ENCODE peak calls at places on chromosomes 11 and 22, in eight cellular contexts. One of them, this sample, is unnamed.

GRCh38 chr22:47164514-47165337 is 402.3 kb downstream of the TBC1D22A start:
- DNase-seq in HTR-8/SVneo: no peak
- DNase-seq in upper lobe of left lung: peak
- DNase-seq in head of caudate nucleus: no peak
- DNase-seq in HL-60: no peak
- DNase-seq in T-helper 2 cell: no peak
- DNase-seq in fibroblast of the conjunctiva: no peak
- DNase-seq in activated naive CD8-positive, alpha-beta T cell treated with anti-CD3 and anti-CD28 coated beads, Interleukin-2, amount 50 U/mL, for 24 hours: no peak
- DNase-seq in this sample: no peak

GRCh38 chr11:60078021-60078420 is 10.4 kb upstream of the MS4A2 start:
- DNase-seq in HTR-8/SVneo: no peak
- DNase-seq in upper lobe of left lung: no peak
- DNase-seq in head of caudate nucleus: no peak
- DNase-seq in HL-60: no peak
- DNase-seq in T-helper 2 cell: no peak
- DNase-seq in fibroblast of the conjunctiva: no peak
- DNase-seq in activated naive CD8-positive, alpha-beta T cell treated with anti-CD3 and anti-CD28 coated beads, Interleukin-2, amount 50 U/mL, for 24 hours: no peak
- DNase-seq in this sample: no peak

GRCh38 chr11:12114487-12115033 is 4.2 kb downstream of the MICAL2 start:
- DNase-seq in HTR-8/SVneo: no peak
- DNase-seq in upper lobe of left lung: no peak
- DNase-seq in head of caudate nucleus: no peak
- DNase-seq in HL-60: no peak
- DNase-seq in T-helper 2 cell: no peak
- DNase-seq in fibroblast of the conjunctiva: no peak
- DNase-seq in activated naive CD8-positive, alpha-beta T cell treated with anti-CD3 and anti-CD28 coated beads, Interleukin-2, amount 50 U/mL, for 24 hours: no peak
- DNase-seq in this sample: peak

GRCh38 chr22:28123989-28124766 is 205.1 kb upstream of the PITPNB start:
- DNase-seq in HTR-8/SVneo: no peak
- DNase-seq in upper lobe of left lung: no peak
- DNase-seq in head of caudate nucleus: no peak
- DNase-seq in HL-60: no peak
- DNase-seq in T-helper 2 cell: no peak
- DNase-seq in fibroblast of the conjunctiva: no peak
- DNase-seq in activated naive CD8-positive, alpha-beta T cell treated with anti-CD3 and anti-CD28 coated beads, Interleukin-2, amount 50 U/mL, for 24 hours: no peak
- DNase-seq in this sample: no peak

GRCh38 chr11:72776844-72777754 is 16.7 kb downstream of the STARD10 start:
- DNase-seq in HTR-8/SVneo: no peak
- DNase-seq in upper lobe of left lung: peak
- DNase-seq in head of caudate nucleus: peak
- DNase-seq in HL-60: no peak
- DNase-seq in T-helper 2 cell: no peak
- DNase-seq in fibroblast of the conjunctiva: no peak
- DNase-seq in activated naive CD8-positive, alpha-beta T cell treated with anti-CD3 and anti-CD28 coated beads, Interleukin-2, amount 50 U/mL, for 24 hours: no peak
- DNase-seq in this sample: no peak

GRCh38 chr22:38782402-38783094 is 11.4 kb downstream of the DNAL4 start:
- DNase-seq in HTR-8/SVneo: no peak
- DNase-seq in upper lobe of left lung: no peak
- DNase-seq in head of caudate nucleus: no peak
- DNase-seq in HL-60: peak
- DNase-seq in T-helper 2 cell: no peak
- DNase-seq in fibroblast of the conjunctiva: no peak
- DNase-seq in activated naive CD8-positive, alpha-beta T cell treated with anti-CD3 and anti-CD28 coated beads, Interleukin-2, amount 50 U/mL, for 24 hours: no peak
- DNase-seq in this sample: no peak

GRCh38 chr11:10453261-10453660 is 1.8 kb upstream of the AMPD3 start:
- DNase-seq in HTR-8/SVneo: no peak
- DNase-seq in upper lobe of left lung: no peak
- DNase-seq in head of caudate nucleus: no peak
- DNase-seq in HL-60: no peak
- DNase-seq in T-helper 2 cell: no peak
- DNase-seq in fibroblast of the conjunctiva: no peak
- DNase-seq in activated naive CD8-positive, alpha-beta T cell treated with anti-CD3 and anti-CD28 coated beads, Interleukin-2, amount 50 U/mL, for 24 hours: no peak
- DNase-seq in this sample: no peak

GRCh38 chr11:66988238-66988637 is 13.1 kb downstream of the C11orf86 start:
- DNase-seq in HTR-8/SVneo: no peak
- DNase-seq in upper lobe of left lung: no peak
- DNase-seq in head of caudate nucleus: no peak
- DNase-seq in HL-60: no peak
- DNase-seq in T-helper 2 cell: no peak
- DNase-seq in fibroblast of the conjunctiva: no peak
- DNase-seq in activated naive CD8-positive, alpha-beta T cell treated with anti-CD3 and anti-CD28 coated beads, Interleukin-2, amount 50 U/mL, for 24 hours: no peak
- DNase-seq in this sample: no peak

GRCh38 chr11:37259734-37260133 is 661.7 kb upstream of the RAG2 start:
- DNase-seq in HTR-8/SVneo: no peak
- DNase-seq in upper lobe of left lung: no peak
- DNase-seq in head of caudate nucleus: no peak
- DNase-seq in HL-60: no peak
- DNase-seq in T-helper 2 cell: no peak
- DNase-seq in fibroblast of the conjunctiva: no peak
- DNase-seq in activated naive CD8-positive, alpha-beta T cell treated with anti-CD3 and anti-CD28 coated beads, Interleukin-2, amount 50 U/mL, for 24 hours: no peak
- DNase-seq in this sample: no peak

GRCh38 chr11:117914398-117914761 is 14.8 kb downstream of the TMPRSS13 start:
- DNase-seq in HTR-8/SVneo: no peak
- DNase-seq in upper lobe of left lung: no peak
- DNase-seq in head of caudate nucleus: no peak
- DNase-seq in HL-60: no peak
- DNase-seq in T-helper 2 cell: no peak
- DNase-seq in fibroblast of the conjunctiva: no peak
- DNase-seq in activated naive CD8-positive, alpha-beta T cell treated with anti-CD3 and anti-CD28 coated beads, Interleukin-2, amount 50 U/mL, for 24 hours: no peak
- DNase-seq in this sample: no peak

GRCh38 chr11:16133867-16134266 is 222.5 kb downstream of the SOX6 start:
- DNase-seq in HTR-8/SVneo: no peak
- DNase-seq in upper lobe of left lung: no peak
- DNase-seq in head of caudate nucleus: no peak
- DNase-seq in HL-60: no peak
- DNase-seq in T-helper 2 cell: no peak
- DNase-seq in fibroblast of the conjunctiva: no peak
- DNase-seq in activated naive CD8-positive, alpha-beta T cell treated with anti-CD3 and anti-CD28 coated beads, Interleukin-2, amount 50 U/mL, for 24 hours: no peak
- DNase-seq in this sample: no peak

GRCh38 chr11:2489103-2489502 is 44.3 kb downstream of the KCNQ1 start:
- DNase-seq in HTR-8/SVneo: no peak
- DNase-seq in upper lobe of left lung: no peak
- DNase-seq in head of caudate nucleus: no peak
- DNase-seq in HL-60: no peak
- DNase-seq in T-helper 2 cell: no peak
- DNase-seq in fibroblast of the conjunctiva: no peak
- DNase-seq in activated naive CD8-positive, alpha-beta T cell treated with anti-CD3 and anti-CD28 coated beads, Interleukin-2, amount 50 U/mL, for 24 hours: no peak
- DNase-seq in this sample: no peak

GRCh38 chr11:78916759-78917158 is 342.1 kb upstream of the NARS2 start:
- DNase-seq in HTR-8/SVneo: no peak
- DNase-seq in upper lobe of left lung: no peak
- DNase-seq in head of caudate nucleus: no peak
- DNase-seq in HL-60: no peak
- DNase-seq in T-helper 2 cell: no peak
- DNase-seq in fibroblast of the conjunctiva: no peak
- DNase-seq in activated naive CD8-positive, alpha-beta T cell treated with anti-CD3 and anti-CD28 coated beads, Interleukin-2, amount 50 U/mL, for 24 hours: no peak
- DNase-seq in this sample: no peak

GRCh38 chr22:44743804-44744211 is 8.6 kb upstream of the ARHGAP8 start:
- DNase-seq in HTR-8/SVneo: no peak
- DNase-seq in upper lobe of left lung: no peak
- DNase-seq in head of caudate nucleus: no peak
- DNase-seq in HL-60: no peak
- DNase-seq in T-helper 2 cell: no peak
- DNase-seq in fibroblast of the conjunctiva: no peak
- DNase-seq in activated naive CD8-positive, alpha-beta T cell treated with anti-CD3 and anti-CD28 coated beads, Interleukin-2, amount 50 U/mL, for 24 hours: no peak
- DNase-seq in this sample: no peak

GRCh38 chr22:40199852-40200251 is 22.1 kb downstream of the TNRC6B start:
- DNase-seq in HTR-8/SVneo: no peak
- DNase-seq in upper lobe of left lung: no peak
- DNase-seq in head of caudate nucleus: no peak
- DNase-seq in HL-60: no peak
- DNase-seq in T-helper 2 cell: no peak
- DNase-seq in fibroblast of the conjunctiva: no peak
- DNase-seq in activated naive CD8-positive, alpha-beta T cell treated with anti-CD3 and anti-CD28 coated beads, Interleukin-2, amount 50 U/mL, for 24 hours: no peak
- DNase-seq in this sample: no peak

GRCh38 chr11:91435694-91436375 is 788.8 kb upstream of the FAT3 start:
- DNase-seq in HTR-8/SVneo: no peak
- DNase-seq in upper lobe of left lung: no peak
- DNase-seq in head of caudate nucleus: no peak
- DNase-seq in HL-60: no peak
- DNase-seq in T-helper 2 cell: no peak
- DNase-seq in fibroblast of the conjunctiva: no peak
- DNase-seq in activated naive CD8-positive, alpha-beta T cell treated with anti-CD3 and anti-CD28 coated beads, Interleukin-2, amount 50 U/mL, for 24 hours: no peak
- DNase-seq in this sample: no peak

GRCh38 chr11:40295466-40295865 is 1164.0 kb downstream of the LRRC4C start:
- DNase-seq in HTR-8/SVneo: no peak
- DNase-seq in upper lobe of left lung: no peak
- DNase-seq in head of caudate nucleus: no peak
- DNase-seq in HL-60: no peak
- DNase-seq in T-helper 2 cell: no peak
- DNase-seq in fibroblast of the conjunctiva: no peak
- DNase-seq in activated naive CD8-positive, alpha-beta T cell treated with anti-CD3 and anti-CD28 coated beads, Interleukin-2, amount 50 U/mL, for 24 hours: no peak
- DNase-seq in this sample: no peak

GRCh38 chr11:10603721-10604297 is 35.3 kb upstream of the LYVE1 start:
- DNase-seq in HTR-8/SVneo: no peak
- DNase-seq in upper lobe of left lung: no peak
- DNase-seq in head of caudate nucleus: no peak
- DNase-seq in HL-60: no peak
- DNase-seq in T-helper 2 cell: no peak
- DNase-seq in fibroblast of the conjunctiva: no peak
- DNase-seq in activated naive CD8-positive, alpha-beta T cell treated with anti-CD3 and anti-CD28 coated beads, Interleukin-2, amount 50 U/mL, for 24 hours: no peak
- DNase-seq in this sample: no peak

GRCh38 chr11:61913699-61914395 is 3.5 kb downstream of the RAB3IL1 start:
- DNase-seq in HTR-8/SVneo: no peak
- DNase-seq in upper lobe of left lung: peak
- DNase-seq in head of caudate nucleus: no peak
- DNase-seq in HL-60: no peak
- DNase-seq in T-helper 2 cell: no peak
- DNase-seq in fibroblast of the conjunctiva: no peak
- DNase-seq in activated naive CD8-positive, alpha-beta T cell treated with anti-CD3 and anti-CD28 coated beads, Interleukin-2, amount 50 U/mL, for 24 hours: no peak
- DNase-seq in this sample: no peak

GRCh38 chr11:19557720-19558140 is 154.9 kb upstream of the NAV2 start:
- DNase-seq in HTR-8/SVneo: peak
- DNase-seq in upper lobe of left lung: peak
- DNase-seq in head of caudate nucleus: peak
- DNase-seq in HL-60: peak
- DNase-seq in T-helper 2 cell: peak
- DNase-seq in fibroblast of the conjunctiva: peak
- DNase-seq in activated naive CD8-positive, alpha-beta T cell treated with anti-CD3 and anti-CD28 coated beads, Interleukin-2, amount 50 U/mL, for 24 hours: peak
- DNase-seq in this sample: peak

GRCh38 chr11:100861221-100861620 is 174.1 kb downstream of the ARHGAP42 start:
- DNase-seq in HTR-8/SVneo: no peak
- DNase-seq in upper lobe of left lung: no peak
- DNase-seq in head of caudate nucleus: no peak
- DNase-seq in HL-60: no peak
- DNase-seq in T-helper 2 cell: no peak
- DNase-seq in fibroblast of the conjunctiva: no peak
- DNase-seq in activated naive CD8-positive, alpha-beta T cell treated with anti-CD3 and anti-CD28 coated beads, Interleukin-2, amount 50 U/mL, for 24 hours: no peak
- DNase-seq in this sample: peak

GRCh38 chr11:117931971-117932370 is 2.8 kb upstream of the TMPRSS13 start:
- DNase-seq in HTR-8/SVneo: no peak
- DNase-seq in upper lobe of left lung: no peak
- DNase-seq in head of caudate nucleus: no peak
- DNase-seq in HL-60: no peak
- DNase-seq in T-helper 2 cell: peak
- DNase-seq in fibroblast of the conjunctiva: no peak
- DNase-seq in activated naive CD8-positive, alpha-beta T cell treated with anti-CD3 and anti-CD28 coated beads, Interleukin-2, amount 50 U/mL, for 24 hours: peak
- DNase-seq in this sample: no peak

GRCh38 chr22:35643991-35644390 is 4.3 kb upstream of the APOL6 start:
- DNase-seq in HTR-8/SVneo: no peak
- DNase-seq in upper lobe of left lung: no peak
- DNase-seq in head of caudate nucleus: no peak
- DNase-seq in HL-60: no peak
- DNase-seq in T-helper 2 cell: no peak
- DNase-seq in fibroblast of the conjunctiva: no peak
- DNase-seq in activated naive CD8-positive, alpha-beta T cell treated with anti-CD3 and anti-CD28 coated beads, Interleukin-2, amount 50 U/mL, for 24 hours: no peak
- DNase-seq in this sample: no peak

GRCh38 chr22:44254811-44255210 is 57.9 kb downstream of the SHISAL1 start:
- DNase-seq in HTR-8/SVneo: no peak
- DNase-seq in upper lobe of left lung: no peak
- DNase-seq in head of caudate nucleus: no peak
- DNase-seq in HL-60: no peak
- DNase-seq in T-helper 2 cell: no peak
- DNase-seq in fibroblast of the conjunctiva: no peak
- DNase-seq in activated naive CD8-positive, alpha-beta T cell treated with anti-CD3 and anti-CD28 coated beads, Interleukin-2, amount 50 U/mL, for 24 hours: no peak
- DNase-seq in this sample: no peak

GRCh38 chr11:15185021-15185420 is 70.3 kb downstream of the INSC start:
- DNase-seq in HTR-8/SVneo: no peak
- DNase-seq in upper lobe of left lung: no peak
- DNase-seq in head of caudate nucleus: no peak
- DNase-seq in HL-60: no peak
- DNase-seq in T-helper 2 cell: no peak
- DNase-seq in fibroblast of the conjunctiva: no peak
- DNase-seq in activated naive CD8-positive, alpha-beta T cell treated with anti-CD3 and anti-CD28 coated beads, Interleukin-2, amount 50 U/mL, for 24 hours: no peak
- DNase-seq in this sample: no peak

GRCh38 chr11:106249857-106250256 is 172.4 kb downstream of the AASDHPPT start:
- DNase-seq in HTR-8/SVneo: no peak
- DNase-seq in upper lobe of left lung: no peak
- DNase-seq in head of caudate nucleus: no peak
- DNase-seq in HL-60: no peak
- DNase-seq in T-helper 2 cell: no peak
- DNase-seq in fibroblast of the conjunctiva: no peak
- DNase-seq in activated naive CD8-positive, alpha-beta T cell treated with anti-CD3 and anti-CD28 coated beads, Interleukin-2, amount 50 U/mL, for 24 hours: no peak
- DNase-seq in this sample: no peak